ENCODE peak calls at places on chromosomes 5 and 9, in six cellular contexts. L is activated naive CD4-positive, alpha-beta T cell; O is right atrium auricular region; T is lung; R is mesothelial cell of epicardium; D is stimulated activated CD8-positive, alpha-beta memory T cell treated with anti-CD3 and anti-CD28 coated beads, Interleukin-4, amount 100 ng/mL, for 1 hour. A is an unnamed sample.

GRCh38 chr5:103375356-103375755 is 116.8 kb downstream of the MACIR start:
- DNase-seq in D (no peak), R (no peak), T (no peak), O (no peak), L (no peak), A (no peak)

GRCh38 chr5:169450464-169450863 is 133.1 kb upstream of the SPDL1 start:
- DNase-seq in R (no peak), D (no peak), T (no peak), O (no peak), L (no peak), A (no peak)

GRCh38 chr5:82422751-82423181 is 144.6 kb upstream of the RPS23 start:
- DNase-seq in O (peak), R (no peak), T (no peak), D (no peak), L (no peak), A (no peak)

GRCh38 chr5:151178779-151179488 is 21.4 kb upstream of the ANXA6 start:
- DNase-seq in O (peak), D (no peak), R (no peak), T (no peak), L (no peak), A (no peak)

GRCh38 chr5:55994502-55994997 is at the start of gene IL6ST:
- DNase-seq in L (no peak), T (peak), R (no peak), O (peak), D (peak), A (no peak)

GRCh38 chr5:148011407-148012124 is 52.2 kb upstream of the SPINK5 start:
- DNase-seq in O (no peak), R (no peak), D (no peak), L (no peak), T (no peak), A (no peak)

GRCh38 chr5:38467353-38468040 is 88.9 kb downstream of the LIFR start:
- DNase-seq in L (no peak), D (no peak), O (no peak), R (no peak), T (no peak), A (peak)

GRCh38 chr5:78518365-78519197 is 130.0 kb downstream of the LHFPL2 start:
- DNase-seq in L (no peak), O (peak), D (no peak), R (no peak), T (peak), A (no peak)

GRCh38 chr5:133952729-133953567 is 15.5 kb downstream of the C5orf15 start:
- DNase-seq in R (no peak), T (peak), D (no peak), L (no peak), O (peak), A (no peak)

GRCh38 chr5:172429201-172429940 is 25.0 kb downstream of the SH3PXD2B start:
- DNase-seq in R (no peak), O (peak), T (peak), L (no peak), D (no peak), A (no peak)

GRCh38 chr5:107469064-107469463 is 201.7 kb downstream of the EFNA5 start:
- DNase-seq in R (no peak), O (no peak), L (no peak), D (no peak), T (no peak), A (no peak)

GRCh38 chr9:137965177-137965795 is 87.7 kb downstream of the CACNA1B start:
- DNase-seq in T (no peak), L (no peak), O (no peak), D (no peak), R (no peak), A (peak)

GRCh38 chr5:10595678-10596309 is 31.9 kb downstream of the ANKRD33B start:
- DNase-seq in L (no peak), D (no peak), R (no peak), T (no peak), O (peak), A (peak)

GRCh38 chr9:131704195-131704983 is 35.5 kb downstream of the RAPGEF1 start:
- DNase-seq in D (no peak), O (no peak), L (no peak), T (no peak), R (no peak), A (no peak)

GRCh38 chr9:21873540-21874221 is 71.2 kb downstream of the MTAP start:
- DNase-seq in D (no peak), R (no peak), T (no peak), L (no peak), O (no peak), A (no peak)

GRCh38 chr9:83166369-83166768 is 103.4 kb upstream of the RASEF start:
- DNase-seq in O (no peak), D (no peak), T (peak), R (no peak), L (no peak), A (no peak)

GRCh38 chr5:151480859-151481258 is 33.5 kb downstream of the SLC36A1 start:
- DNase-seq in O (peak), D (no peak), T (no peak), R (no peak), L (no peak), A (no peak)

GRCh38 chr5:124355928-124356327 is 390.5 kb downstream of the ZNF608 start:
- DNase-seq in O (no peak), D (no peak), L (no peak), T (no peak), R (no peak), A (no peak)

GRCh38 chr9:132548971-132549649 is 33.3 kb upstream of the BARHL1 start:
- DNase-seq in R (no peak), O (no peak), T (no peak), L (no peak), D (no peak), A (no peak)

GRCh38 chr5:123752576-123752975 is 240.6 kb downstream of the CSNK1G3 start:
- DNase-seq in L (no peak), R (no peak), D (no peak), O (no peak), T (no peak), A (no peak)

GRCh38 chr9:113988951-113989780 is 88.9 kb downstream of the AMBP start:
- DNase-seq in D (no peak), T (peak), O (peak), R (no peak), L (no peak), A (no peak)

GRCh38 chr9:84325347-84325982 is 15.1 kb downstream of the SLC28A3 start:
- DNase-seq in R (no peak), T (no peak), O (no peak), D (no peak), L (no peak), A (no peak)

GRCh38 chr9:81372628-81373191 is 316.6 kb downstream of the TLE1 start:
- DNase-seq in R (no peak), L (no peak), D (no peak), O (no peak), T (no peak), A (no peak)

GRCh38 chr9:116549061-116549664 is 137.9 kb upstream of the TRIM32 start:
- DNase-seq in R (no peak), T (peak), L (no peak), O (peak), D (no peak), A (no peak)

GRCh38 chr9:38527507-38527906 is 92.9 kb downstream of the ANKRD18A start:
- DNase-seq in D (no peak), O (no peak), L (no peak), T (no peak), R (no peak), A (no peak)

GRCh38 chr5:73295447-73295846 is 122.5 kb downstream of the TMEM174 start:
- DNase-seq in T (no peak), D (no peak), L (no peak), O (no peak), R (no peak), A (no peak)

GRCh38 chr5:107805819-107806218 is 135.1 kb upstream of the EFNA5 start:
- DNase-seq in T (no peak), R (no peak), L (no peak), D (no peak), O (no peak), A (no peak)

GRCh38 chr5:1524799-1525623 is 1.3 kb upstream of the LPCAT1 start:
- DNase-seq in D (no peak), O (peak), R (peak), T (peak), L (no peak), A (peak)

GRCh38 chr5:100668511-100668910 is 133.3 kb downstream of the FAM174A start:
- DNase-seq in T (no peak), L (no peak), R (no peak), O (no peak), D (no peak), A (no peak)

GRCh38 chr9:121445986-121446385 is 53.7 kb downstream of the GGTA1 start:
- DNase-seq in D (no peak), R (no peak), L (no peak), T (no peak), O (no peak), A (no peak)

GRCh38 chr5:7494446-7495132 is 98.7 kb downstream of the ADCY2 start:
- DNase-seq in O (no peak), R (no peak), D (no peak), T (no peak), L (no peak), A (no peak)

GRCh38 chr5:10706326-10706725 is 54.7 kb downstream of the DAP start:
- DNase-seq in L (no peak), R (no peak), O (no peak), D (no peak), T (no peak), A (no peak)

GRCh38 chr5:76714771-76715483 is 999 bp upstream of the F2R start:
- DNase-seq in O (no peak), D (no peak), R (peak), T (no peak), L (no peak), A (no peak)

GRCh38 chr5:94469889-94470288 is 148.5 kb downstream of the KIAA0825 start:
- DNase-seq in R (no peak), O (no peak), L (no peak), T (no peak), D (no peak), A (no peak)

GRCh38 chr9:100590481-100590880 is 12.6 kb downstream of the CAVIN4 start:
- DNase-seq in L (no peak), R (no peak), O (no peak), T (no peak), D (no peak), A (no peak)

GRCh38 chr9:761155-761792 is 80.2 kb upstream of the DMRT1 start:
- DNase-seq in O (peak), D (no peak), L (no peak), R (no peak), T (no peak), A (no peak)

A was measured in osteocyte.